ENCODE peak calls at places on chromosomes 4 and X, in five cellular contexts. M is stomach, Q is transverse colon, P is lower lobe of right lung, V is Peyer's patch. J is an unnamed sample.

GRCh38 chr4:149914521-149915115 is 99.0 kb upstream of the IQCM start:
- DNase-seq in M (no peak), Q (peak; percentile 45), P (no peak), V (no peak), J (peak; percentile 66)

GRCh38 chrX:149825424-149825823 is 43.7 kb downstream of the MAGEA9 start:
- DNase-seq in M (no peak), Q (peak; percentile 14), P (no peak), V (no peak), J (peak; percentile 2)

GRCh38 chr4:30720021-30720655 is at the start of gene PCDH7:
- DNase-seq in M (peak; percentile 37), Q (peak; percentile 14), P (no peak), V (peak; percentile 53), J (peak; percentile 62)

GRCh38 chr4:153296424-153296823 is 48.1 kb upstream of the MND1 start:
- DNase-seq in M (no peak), Q (peak; percentile 23), P (no peak), V (no peak), J (peak; percentile 40)

GRCh38 chr4:85867281-85867680 is 392.3 kb downstream of the ARHGAP24 start:
- DNase-seq in M (no peak), Q (no peak), P (no peak), V (no peak), J (peak; percentile 42)

GRCh38 chr4:78650106-78651021 is 98.8 kb downstream of the ANXA3 start:
- DNase-seq in M (no peak), Q (no peak), P (no peak), V (no peak), J (peak; percentile 95)

GRCh38 chr4:105130945-105131344 is 15.7 kb upstream of the TET2 start:
- DNase-seq in M (no peak), Q (no peak), P (no peak), V (no peak), J (no peak)

GRCh38 chr4:172786039-172786792 is 382.4 kb upstream of the GALNT7 start:
- DNase-seq in M (peak; percentile 27), Q (no peak), P (peak; percentile 76), V (no peak), J (peak; percentile 18)

GRCh38 chr4:116469582-116469981 is 615.8 kb downstream of the TRAM1L1 start:
- DNase-seq in M (no peak), Q (no peak), P (no peak), V (no peak), J (no peak)

GRCh38 chr4:134777626-134778025 is 576.0 kb upstream of the PABPC4L start:
- DNase-seq in M (no peak), Q (no peak), P (no peak), V (no peak), J (no peak)

GRCh38 chrX:2500681-2501151 is at the start of the genes DHRSX and ZBED1:
- DNase-seq in M (peak; percentile 51), Q (peak; percentile 48), P (peak; percentile 62), V (peak; percentile 71), J (no peak)

GRCh38 chrX:4451591-4451990 is 738.1 kb upstream of the PRKX start:
- DNase-seq in M (no peak), Q (no peak), P (no peak), V (no peak), J (no peak)

GRCh38 chr4:174222266-174222872 is 61.1 kb downstream of the FBXO8 start:
- DNase-seq in M (no peak), Q (no peak), P (no peak), V (no peak), J (peak; percentile 43)

GRCh38 chr4:17174751-17175150 is 276.3 kb upstream of the LDB2 start:
- DNase-seq in M (no peak), Q (no peak), P (no peak), V (no peak), J (peak; percentile 30)

GRCh38 chrX:127112726-127113125 is 293.2 kb downstream of the PRR32 start:
- DNase-seq in M (no peak), Q (no peak), P (no peak), V (no peak), J (no peak)

GRCh38 chrX:68416592-68416991 is 16.7 kb downstream of the OPHN1 start:
- DNase-seq in M (no peak), Q (no peak), P (no peak), V (no peak), J (peak; percentile 38)

GRCh38 chr4:104649631-104650030 is 154.9 kb upstream of the CXXC4 start:
- DNase-seq in M (no peak), Q (no peak), P (no peak), V (no peak), J (no peak)

GRCh38 chrX:150157291-150157690 is 205.8 kb upstream of the MAMLD1 start:
- DNase-seq in M (no peak), Q (no peak), P (no peak), V (no peak), J (no peak)

GRCh38 chr4:117417856-117418255 is 332.5 kb upstream of the TRAM1L1 start:
- DNase-seq in M (no peak), Q (no peak), P (no peak), V (no peak), J (no peak)

GRCh38 chr4:153218961-153219360 is 14.7 kb downstream of the TRIM2 start:
- DNase-seq in M (no peak), Q (peak; percentile 62), P (no peak), V (no peak), J (no peak)

GRCh38 chr4:70505152-70505748 is 13.1 kb upstream of the AMTN start:
- DNase-seq in M (peak; percentile 60), Q (peak; percentile 55), P (peak; percentile 59), V (peak; percentile 67), J (peak; percentile 55)

GRCh38 chr4:152065545-152065944 is 304.7 kb upstream of the GATB start:
- DNase-seq in M (no peak), Q (no peak), P (no peak), V (no peak), J (no peak)

GRCh38 chr4:107835409-107835808 is 10.7 kb downstream of the SGMS2 start:
- DNase-seq in M (no peak), Q (no peak), P (no peak), V (no peak), J (peak; percentile 49)

GRCh38 chrX:145751943-145752342 is 65.7 kb upstream of the SLITRK2 start:
- DNase-seq in M (no peak), Q (no peak), P (no peak), V (no peak), J (peak; percentile 87)

GRCh38 chr4:70291341-70291740 is 43.4 kb upstream of the CABS1 start:
- DNase-seq in M (no peak), Q (no peak), P (no peak), V (no peak), J (no peak)

GRCh38 chr4:151670843-151671242 is 90.0 kb downstream of the GATB start:
- DNase-seq in M (no peak), Q (no peak), P (no peak), V (no peak), J (no peak)

GRCh38 chrX:960821-961220 is 251.6 kb downstream of the CRLF2 start:
- DNase-seq in M (no peak), Q (no peak), P (no peak), V (no peak), J (no peak)

GRCh38 chr4:162164881-162165528 is 1.2 kb upstream of the FSTL5 start:
- DNase-seq in M (no peak), Q (no peak), P (no peak), V (no peak), J (no peak)
- H3K4me3 ChIP-seq in M (no peak overlapping the region), Q (no peak overlapping the region), P (no peak overlapping the region), V (no peak overlapping the region), J (no peak overlapping the region)

GRCh38 chr4:164413743-164414142 is 340.2 kb upstream of the SMIM31 start:
- DNase-seq in M (no peak), Q (no peak), P (no peak), V (no peak), J (no peak)

GRCh38 chr4:164410401-164410800 is 343.5 kb upstream of the SMIM31 start:
- DNase-seq in M (no peak), Q (no peak), P (no peak), V (no peak), J (no peak)

GRCh38 chr4:164412246-164412645 is 341.7 kb upstream of the SMIM31 start:
- DNase-seq in M (no peak), Q (no peak), P (no peak), V (no peak), J (no peak)

GRCh38 chr4:164405774-164406173 is 348.2 kb upstream of the SMIM31 start:
- DNase-seq in M (no peak), Q (no peak), P (no peak), V (no peak), J (no peak)

DNA sequence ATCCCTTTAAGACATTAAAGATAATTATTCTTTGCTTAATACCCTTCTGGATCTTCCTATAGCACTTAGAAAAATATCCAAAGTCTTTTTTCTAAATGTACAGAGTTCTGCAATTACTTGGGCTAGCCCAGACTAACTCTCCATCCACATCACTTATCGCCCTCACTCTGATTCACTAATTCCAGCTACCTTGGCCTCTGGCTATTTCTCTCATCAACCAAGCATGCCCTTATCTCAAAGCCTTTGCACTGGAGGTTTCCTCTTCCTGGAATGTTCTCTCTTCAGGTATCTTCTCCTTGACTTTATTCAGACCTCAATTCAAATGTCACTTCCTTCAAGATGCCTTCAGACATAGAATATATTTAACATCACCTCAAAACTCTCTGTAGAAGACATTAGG is 345.1 kb upstream of the SMIM31 start:
- DNase-seq in M (no peak), Q (no peak), P (no peak), V (no peak), J (no peak)
- TF ChIP-seq CTCF in M (no peak), Q (no peak), P (no peak), V (no peak), J (no peak)

GRCh38 chrX:41333744-41333993 is 293 bp upstream of the DDX3X start:
- DNase-seq in M (no peak), Q (no peak), P (no peak), V (no peak), J (peak; percentile 92)

GRCh38 chrX:41332988-41333743 is 796 bp upstream of the DDX3X start:
- DNase-seq in M (peak; percentile 88), Q (peak; percentile 90), P (peak; percentile 91), V (peak; percentile 84), J (peak; percentile 84)

GRCh38 chrX:41333994-41334865 is at the start of gene DDX3X:
- DNase-seq in M (peak; percentile 92), Q (peak; percentile 93), P (peak; percentile 88), V (peak; percentile 86), J (peak; percentile 90)

GRCh38 chrX:41332408-41332987 is 1.5 kb upstream of the DDX3X start:
- DNase-seq in M (peak; percentile 53), Q (peak; percentile 55), P (peak; percentile 56), V (no peak), J (no peak)

GRCh38 chrX:41332005-41332404 is 2.0 kb upstream of the DDX3X start:
- DNase-seq in M (no peak), Q (no peak), P (no peak), V (no peak), J (no peak)
- H3K4me3 ChIP-seq in M (peak overlapping the region; percentile 74), Q (no peak overlapping the region), P (peak overlapping the region; percentile 74), V (peak overlapping the region; percentile 75), J (peak overlapping the region; percentile 99)

DNA sequence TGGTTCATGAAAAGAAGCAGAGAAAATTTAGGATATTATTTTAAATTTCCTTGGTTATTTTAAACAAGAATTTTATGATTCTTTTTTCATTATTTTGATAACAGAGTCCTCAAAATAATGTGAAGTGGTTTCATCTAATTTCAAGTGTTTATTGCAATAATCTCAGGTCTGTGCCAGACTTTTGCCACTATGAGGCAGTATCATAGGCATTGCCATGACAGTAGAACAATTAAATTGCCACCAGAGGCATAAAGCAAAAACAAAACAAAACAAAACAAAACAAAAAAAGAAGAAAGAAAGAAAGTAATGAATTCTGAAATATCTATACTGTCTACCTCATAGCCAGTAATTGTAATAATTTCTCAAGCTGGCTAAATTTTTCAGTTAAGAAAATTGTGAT is 739.2 kb downstream of the KCTD8 start:
- DNase-seq in M (no peak), Q (no peak), P (no peak), V (no peak), J (no peak)
- TF ChIP-seq CTCF in M (no peak), Q (no peak), P (no peak), V (no peak), J (no peak)

GRCh38 chrX:110852180-110852579 is 56.6 kb upstream of the CHRDL1 start:
- DNase-seq in M (no peak), Q (no peak), P (no peak), V (no peak), J (peak; percentile 33)
- H3K4me3 ChIP-seq in M (no peak overlapping the region), Q (no peak overlapping the region), P (no peak overlapping the region), V (no peak overlapping the region), J (no peak overlapping the region)